ENCODE peak calls at places on chromosomes 16 and 17, in four cellular contexts. B is IMR-90, H is K562, C is HepG2. Z is an unnamed sample.

GRCh38 chr16:11914759-11915643 is 755 bp downstream of the GSPT1 start:
- DNase-seq in B (peak), H (peak), C (no peak), Z (peak)

GRCh38 chr17:80387071-80387470 is 27.9 kb upstream of the ENDOV start:
- DNase-seq in B (no peak), H (no peak), C (no peak), Z (no peak)

GRCh38 chr17:48174833-48175232 is 67.3 kb downstream of the SNX11 start:
- DNase-seq in B (no peak), H (no peak), C (no peak), Z (no peak)

GRCh38 chr17:78970834-78971763 is 8.6 kb downstream of the LGALS3BP start:
- DNase-seq in B (peak), H (peak), C (peak), Z (peak)

GRCh38 chr16:15777533-15778203 is 79.2 kb downstream of the MYH11 start:
- DNase-seq in B (peak), H (peak), C (peak), Z (peak)

GRCh38 chr17:42315402-42316156 is 27.3 kb downstream of the STAT5A start:
- DNase-seq in B (no peak), H (peak), C (no peak), Z (no peak)

GRCh38 chr16:60989592-60989991 is 1046.6 kb downstream of the CDH8 start:
- DNase-seq in B (no peak), H (no peak), C (no peak), Z (no peak)

GRCh38 chr17:28379814-28380571 is 8.5 kb downstream of the SARM1 start:
- DNase-seq in B (peak), H (no peak), C (peak), Z (no peak)

GRCh38 chr17:47663997-47664941 is 14.6 kb downstream of the KPNB1 start:
- DNase-seq in B (peak), H (peak), C (peak), Z (peak)

GRCh38 chr17:50198026-50198669 is 3.3 kb downstream of the COL1A1 start:
- DNase-seq in B (peak), H (peak), C (peak), Z (peak)

GRCh38 chr17:21397341-21398050 is 21.3 kb downstream of the KCNJ12 start:
- DNase-seq in B (peak), H (no peak), C (no peak), Z (no peak)

GRCh38 chr17:49260011-49260921 is 29.7 kb upstream of the PHOSPHO1 start:
- DNase-seq in B (peak), H (peak), C (peak), Z (peak)

GRCh38 chr17:1223662-1224061 is 43.9 kb upstream of the ABR start:
- DNase-seq in B (no peak), H (no peak), C (no peak), Z (no peak)

GRCh38 chr16:8632675-8633182 is 11.2 kb downstream of the METTL22 start:
- DNase-seq in B (no peak), H (no peak), C (no peak), Z (no peak)

GRCh38 chr16:75121949-75122568 is 5.5 kb upstream of the LDHD start:
- DNase-seq in B (no peak), H (peak), C (peak), Z (no peak)

GRCh38 chr17:75876190-75876937 is 2.0 kb downstream of the TRIM47 start:
- DNase-seq in B (no peak), H (no peak), C (peak), Z (no peak)

GRCh38 chr16:72236866-72237265 is 64.9 kb upstream of the PMFBP1 start:
- DNase-seq in B (no peak), H (no peak), C (no peak), Z (no peak)

GRCh38 chr16:26856791-26857190 is 209.9 kb upstream of the C16orf82 start:
- DNase-seq in B (no peak), H (no peak), C (no peak), Z (no peak)

GRCh38 chr16:85571813-85572619 is 41.1 kb upstream of the GSE1 start:
- DNase-seq in B (no peak), H (no peak), C (no peak), Z (no peak)

GRCh38 chr16:49019081-49019633 is 262.5 kb downstream of the CBLN1 start:
- DNase-seq in B (peak), H (no peak), C (no peak), Z (no peak)

GRCh38 chr17:42010898-42011516 is 6.2 kb downstream of the DNAJC7 start:
- DNase-seq in B (peak), H (peak), C (peak), Z (no peak)

GRCh38 chr17:76421054-76421427 is 31.9 kb downstream of the UBE2O start:
- DNase-seq in B (no peak), H (no peak), C (no peak), Z (no peak)

GRCh38 chr16:56382901-56383355 is 42.4 kb downstream of the AMFR start:
- DNase-seq in B (peak), H (no peak), C (peak), Z (no peak)

GRCh38 chr16:77531741-77532140 is 96.9 kb upstream of the ADAMTS18 start:
- DNase-seq in B (peak), H (no peak), C (no peak), Z (no peak)

GRCh38 chr16:70250748-70251650 is 741 bp downstream of the EXOSC6 start:
- DNase-seq in B (peak), H (peak), C (peak), Z (peak)

GRCh38 chr16:31532120-31532519 is 4.4 kb downstream of the AHSP start:
- DNase-seq in B (no peak), H (no peak), C (no peak), Z (no peak)

GRCh38 chr17:17812211-17813054 is 24.4 kb downstream of the SREBF1 start:
- DNase-seq in B (peak), H (peak), C (peak), Z (peak)

GRCh38 chr16:74931445-74931844 is 53.5 kb downstream of the WDR59 start:
- DNase-seq in B (no peak), H (no peak), C (no peak), Z (no peak)

GRCh38 chr17:79288950-79289349 is 214.3 kb downstream of the ENGASE start:
- DNase-seq in B (no peak), H (no peak), C (no peak), Z (no peak)

GRCh38 chr17:60163108-60163784 is 13.5 kb downstream of the CA4 start:
- DNase-seq in B (no peak), H (peak), C (peak), Z (peak)

GRCh38 chr16:85524365-85524629 is 88.8 kb upstream of the GSE1 start:
- DNase-seq in B (no peak), H (no peak), C (peak), Z (no peak)

GRCh38 chr17:62827722-62828498 is 19.8 kb upstream of the MARCHF10 start:
- DNase-seq in B (peak), H (no peak), C (no peak), Z (no peak)

GRCh38 chr17:80870401-80870800 is 121.2 kb upstream of the CHMP6 start:
- DNase-seq in B (no peak), H (no peak), C (no peak), Z (no peak)

GRCh38 chr16:85399583-85400284 is 213.4 kb upstream of the GSE1 start:
- DNase-seq in B (no peak), H (no peak), C (no peak), Z (no peak)

GRCh38 chr17:6455321-6455705 is 11.1 kb downstream of the PIMREG start:
- DNase-seq in B (peak), H (no peak), C (no peak), Z (no peak)

GRCh38 chr17:13740692-13741091 is 139.0 kb upstream of the HS3ST3A1 start:
- DNase-seq in B (no peak), H (no peak), C (no peak), Z (no peak)

GRCh38 chr17:39261286-39261685 is 35.5 kb upstream of the STAC2 start:
- DNase-seq in B (no peak), H (peak), C (no peak), Z (no peak)

GRCh38 chr17:28471127-28471453 is 2.4 kb upstream of the SLC13A2 start:
- DNase-seq in B (no peak), H (no peak), C (no peak), Z (no peak)

GRCh38 chr17:72253597-72253996 is 132.8 kb downstream of the SOX9 start:
- DNase-seq in B (no peak), H (no peak), C (no peak), Z (no peak)
- TF ChIP-seq BHLHE40 in B (no peak), H (no peak), C (no peak), Z (no peak)

GRCh38 chr17:65277576-65277975 is 140.4 kb downstream of the RGS9 start:
- DNase-seq in B (peak), H (no peak), C (no peak), Z (no peak)
- TF ChIP-seq BHLHE40 in B (no peak), H (no peak), C (no peak), Z (no peak)

GRCh38 chr16:23801387-23801786 is 34.4 kb upstream of the PRKCB start:
- DNase-seq in B (peak), H (peak), C (peak), Z (peak)
- TF ChIP-seq BHLHE40 in B (no peak), H (no peak), C (no peak), Z (no peak)

DNA sequence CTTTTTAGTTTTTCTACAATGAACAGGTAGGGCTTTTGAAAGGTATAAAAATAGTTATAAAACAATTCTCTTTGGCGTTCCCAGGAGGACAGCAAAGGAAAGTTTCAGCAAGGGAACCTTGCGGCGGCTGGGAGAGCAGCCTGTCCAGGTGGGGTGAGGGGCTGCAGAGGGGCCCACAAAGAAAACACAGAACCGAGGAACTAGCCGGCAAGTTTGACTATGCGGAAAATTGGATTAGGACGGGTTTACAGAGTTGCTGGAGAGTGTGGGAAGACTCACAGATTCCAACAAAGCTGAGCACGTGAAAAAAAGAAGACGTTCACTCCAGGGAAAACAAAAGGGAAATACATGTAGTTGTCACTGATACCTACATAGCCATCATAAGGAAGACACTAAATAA is 40.2 kb upstream of the METTL16 start:
- DNase-seq in B (no peak), H (no peak), C (no peak), Z (no peak)
- TF ChIP-seq BHLHE40 in B (no peak), H (no peak), C (no peak), Z (no peak)

DNA sequence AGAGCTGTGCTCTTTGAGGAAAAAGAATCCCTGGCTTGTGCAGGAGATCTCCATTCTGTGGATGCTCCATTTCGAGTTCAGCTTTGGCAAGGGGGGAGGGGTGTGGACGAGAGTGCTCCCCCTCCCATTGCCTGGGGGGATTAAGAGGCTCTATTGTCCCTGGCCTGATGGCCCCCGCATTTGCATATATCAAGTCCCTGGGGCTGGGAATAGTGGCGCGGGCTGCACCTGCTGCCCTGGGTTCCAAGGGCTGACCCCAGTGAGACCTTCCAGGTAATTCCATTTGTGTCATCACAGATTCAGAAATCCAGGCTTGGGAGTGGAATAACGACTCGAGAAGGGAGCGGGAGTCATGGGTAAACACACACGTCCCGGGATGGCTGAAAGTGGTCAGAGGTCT is 479.2 kb downstream of the HS3ST3B1 start:
- DNase-seq in B (no peak), H (no peak), C (no peak), Z (no peak)
- TF ChIP-seq BHLHE40 in B (no peak), H (no peak), C (no peak), Z (no peak)

GRCh38 chr16:10156111-10156510 is 26.1 kb downstream of the GRIN2A start:
- DNase-seq in B (no peak), H (no peak), C (no peak), Z (no peak)
- TF ChIP-seq BHLHE40 in B (no peak), H (no peak), C (no peak), Z (no peak)

GRCh38 chr17:37092041-37092440 is 143.3 kb downstream of the AATF start:
- DNase-seq in B (no peak), H (no peak), C (peak), Z (no peak)

GRCh38 chr17:37088459-37088858 is 139.7 kb downstream of the AATF start:
- DNase-seq in B (no peak), H (no peak), C (no peak), Z (no peak)

GRCh38 chr17:37090941-37091340 is 142.2 kb downstream of the AATF start:
- DNase-seq in B (no peak), H (no peak), C (no peak), Z (no peak)

GRCh38 chr17:37088913-37089312 is 140.2 kb downstream of the AATF start:
- DNase-seq in B (no peak), H (no peak), C (no peak), Z (no peak)

DNA sequence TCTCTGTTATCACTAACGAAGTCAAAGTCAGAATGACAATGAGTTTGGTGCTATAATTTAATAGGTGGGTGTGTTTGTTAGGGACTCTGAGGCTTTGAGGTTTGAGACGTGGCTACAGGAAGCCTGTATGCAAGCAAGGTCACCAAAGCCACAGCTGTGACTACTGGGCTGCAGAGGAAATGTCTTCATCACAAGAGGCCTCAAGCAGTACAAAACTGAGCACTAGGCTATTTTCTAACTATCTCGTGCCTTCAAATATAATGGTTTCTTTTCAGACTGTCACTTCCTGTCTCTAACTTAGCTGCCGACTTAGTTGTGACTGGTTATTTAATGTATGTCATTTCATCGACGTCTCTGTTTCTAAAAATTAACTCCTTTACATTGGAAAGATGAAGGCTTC is 141.2 kb downstream of the AATF start:
- DNase-seq in B (no peak), H (no peak), C (no peak), Z (no peak)
- TF ChIP-seq BHLHE40 in B (no peak), H (no peak), C (no peak), Z (no peak)

DNA sequence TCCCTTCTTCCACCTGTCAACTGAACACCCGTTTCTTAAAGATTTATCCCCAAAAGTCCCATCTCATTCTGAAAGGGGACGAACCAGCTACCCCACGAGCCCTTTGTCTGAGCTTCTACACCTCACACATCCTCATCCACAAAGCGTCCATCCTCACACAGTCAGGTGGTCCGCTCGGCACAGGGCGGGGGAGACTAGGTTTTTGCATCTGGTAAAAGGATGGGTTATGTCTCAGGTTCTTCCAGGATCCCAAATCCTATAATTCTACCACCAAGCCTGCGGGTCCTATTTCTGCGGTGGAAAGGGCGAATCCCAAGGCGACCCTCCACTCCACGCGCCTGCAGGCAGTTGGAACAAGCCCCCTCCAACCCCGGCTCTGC is 458 bp downstream of the GFOD2 start:
- DNase-seq in B (no peak), H (peak), C (no peak), Z (no peak)
- TF ChIP-seq BHLHE40 in B (no peak), H (no peak), C (no peak), Z (no peak)

GRCh38 chr17:68435361-68435760 is 21.9 kb downstream of the WIPI1 start:
- DNase-seq in B (no peak), H (no peak), C (no peak), Z (no peak)

GRCh38 chr17:68437979-68438877 is 19.1 kb downstream of the WIPI1 start:
- DNase-seq in B (peak), H (peak), C (peak), Z (no peak)

GRCh38 chr17:68433211-68433610 is 24.1 kb downstream of the WIPI1 start:
- DNase-seq in B (no peak), H (no peak), C (no peak), Z (no peak)

GRCh38 chr17:68433911-68434503 is 23.3 kb downstream of the WIPI1 start:
- DNase-seq in B (no peak), H (no peak), C (no peak), Z (no peak)

DNA sequence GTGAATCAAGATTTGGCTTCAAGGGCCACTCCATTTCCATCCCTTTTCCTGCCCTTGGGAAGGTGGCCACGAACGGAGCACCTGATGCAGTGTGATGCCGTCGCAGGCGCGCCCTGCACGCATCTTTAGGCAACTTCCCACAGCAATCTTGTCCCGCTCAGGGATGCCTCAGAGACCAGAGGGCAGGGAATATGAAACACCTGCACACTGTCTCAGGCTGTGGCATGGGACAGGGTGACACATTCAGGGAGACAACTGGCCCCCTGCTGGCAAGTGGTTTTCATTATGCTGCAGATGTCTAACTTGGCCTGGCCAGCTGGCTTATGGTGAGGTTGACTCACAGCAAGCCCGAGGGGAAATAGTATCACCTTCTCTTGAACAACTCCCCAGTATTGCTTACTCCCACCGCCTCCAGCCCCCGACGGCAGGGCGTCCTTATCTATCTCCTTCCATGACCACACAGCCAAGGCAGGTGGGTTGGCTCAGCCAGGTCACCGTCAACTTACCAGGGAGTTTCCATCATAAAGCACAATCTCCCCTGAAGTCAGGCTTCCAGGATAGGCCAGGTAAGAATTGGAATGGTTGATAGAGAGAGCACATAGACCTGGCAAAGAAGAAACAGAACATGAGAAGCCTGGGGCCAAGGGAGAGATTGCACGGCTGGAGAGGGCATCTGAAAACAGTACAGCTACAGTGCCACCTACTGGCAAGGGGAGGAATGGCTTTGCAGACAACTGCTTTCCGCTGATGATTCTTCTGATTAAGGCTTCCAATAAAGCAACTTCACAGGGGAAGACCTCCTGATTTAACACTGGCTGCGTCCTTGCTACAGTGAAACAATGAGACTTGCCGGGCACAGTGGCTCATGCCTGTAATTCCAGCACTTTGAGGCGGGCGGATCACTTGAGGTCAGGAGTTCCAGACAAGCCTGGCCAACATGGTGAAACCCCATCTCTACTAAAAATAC is 21.1 kb downstream of the WIPI1 start:
- DNase-seq in B (peak), H (peak), C (peak), Z (peak)
- TF ChIP-seq BHLHE40 in B (no peak), H (no peak), C (peak), Z (no peak)